ENCODE peak calls at places on chromosome 1, in five cellular contexts. H is GM23338, P is PC-3, A is SK-N-SH, Z is GM23248. L is an unnamed sample. For H3F3A, the result is how much of the 10 kb centered on the place peaks cover.

GRCh38 chr1:6412896-6413295 is 6.8 kb downstream of the HES2 start:
- DNase-seq in Z (no peak), A (no peak), H (no peak), P (peak), L (peak)

GRCh38 chr1:218874801-218875400 is 298.8 kb upstream of the LYPLAL1 start:
- DNase-seq in P (peak), H (no peak), A (no peak), Z (no peak), L (no peak)

GRCh38 chr1:233641029-233641428 is 27.1 kb downstream of the KCNK1 start:
- DNase-seq in P (no peak), Z (no peak), H (no peak), A (no peak), L (no peak)

GRCh38 chr1:226627924-226628623 is 79.5 kb downstream of the STUM start:
- DNase-seq in P (no peak), H (no peak), Z (no peak), A (no peak), L (no peak)

GRCh38 chr1:26907071-26907922 is 6.5 kb downstream of the NR0B2 start:
- DNase-seq in Z (peak), P (peak), A (no peak), H (no peak), L (no peak)

GRCh38 chr1:86069757-86070145 is 86.8 kb downstream of the COL24A1 start:
- DNase-seq in H (no peak), P (no peak), A (no peak), Z (peak), L (no peak)

GRCh38 chr1:245060684-245061374 is 94.0 kb upstream of the KIF26B start:
- DNase-seq in A (peak), P (no peak), H (no peak), Z (no peak), L (no peak)

GRCh38 chr1:217881607-217882332 is 250.6 kb downstream of the SPATA17 start:
- DNase-seq in Z (peak), H (peak), P (peak), A (no peak), L (peak)

GRCh38 chr1:77476460-77476859 is 194.6 kb downstream of the AK5 start:
- DNase-seq in H (no peak), A (no peak), P (no peak), Z (no peak), L (no peak)

GRCh38 chr1:190172636-190173410 is 304.8 kb downstream of the BRINP3 start:
- DNase-seq in H (no peak), A (peak), Z (no peak), P (no peak), L (peak)

GRCh38 chr1:51289676-51290488 is 40.5 kb downstream of the TTC39A start:
- DNase-seq in H (no peak), P (no peak), Z (no peak), A (no peak), L (no peak)

GRCh38 chr1:64248065-64248464 is 44.6 kb downstream of the UBE2U start:
- DNase-seq in Z (no peak), P (no peak), H (peak), A (no peak), L (no peak)

GRCh38 chr1:58785424-58786058 is 1.7 kb upstream of the JUN start:
- DNase-seq in Z (no peak), P (peak), H (peak), A (no peak), L (peak)

GRCh38 chr1:219247441-219247840 is 73.8 kb downstream of the LYPLAL1 start:
- DNase-seq in A (no peak), P (no peak), H (no peak), Z (no peak), L (no peak)

GRCh38 chr1:85681087-85681486 is 27.1 kb downstream of the ZNHIT6 start:
- DNase-seq in P (no peak), H (no peak), Z (peak), A (no peak), L (no peak)

DNA sequence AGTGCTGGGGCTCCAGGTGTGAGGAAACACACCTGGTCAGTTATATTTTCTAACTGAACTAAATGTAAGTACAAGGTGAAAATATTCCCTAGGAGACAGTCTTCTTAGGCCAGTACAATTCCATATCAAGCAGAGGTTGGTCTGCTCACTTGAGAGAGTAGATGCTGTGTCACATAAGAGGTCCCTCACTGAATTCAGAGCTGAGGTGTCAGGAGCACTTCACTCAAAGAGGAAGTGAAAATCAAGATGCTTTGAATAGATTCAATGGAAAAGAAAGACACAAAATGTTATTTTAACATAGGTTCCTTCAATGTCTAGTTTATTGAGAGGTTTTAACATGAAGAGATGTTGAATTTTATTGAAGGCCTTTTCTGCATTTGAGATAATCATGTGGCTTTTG is 4.3 kb upstream of the FCRL3 start:
- DNase-seq in H (no peak), A (no peak), P (no peak), Z (no peak), L (no peak)
- H3F3A ChIP-seq in H (under half), A (under half), P (under half), Z (under half), L (under half)

GRCh38 chr1:145997156-145998023 is 1.0 kb upstream of the TXNIP start:
- DNase-seq in H (peak), P (no peak), Z (no peak), A (peak), L (no peak)
- H3F3A ChIP-seq in H (under half), P (under half), Z (under half), A (under half), L (under half)

GRCh38 chr1:209104646-209105045 is 478.9 kb upstream of the CAMK1G start:
- DNase-seq in A (no peak), H (no peak), P (no peak), Z (no peak), L (no peak)
- H3F3A ChIP-seq in A (under half), H (under half), P (under half), Z (under half), L (under half)

GRCh38 chr1:89897347-89898133 is 76.7 kb downstream of the LRRC8D start:
- DNase-seq in Z (no peak), H (no peak), P (no peak), A (no peak), L (no peak)

GRCh38 chr1:89898150-89898549 is 77.3 kb downstream of the LRRC8D start:
- DNase-seq in A (no peak), Z (no peak), H (no peak), P (no peak), L (no peak)

GRCh38 chr1:89894210-89894668 is 73.4 kb downstream of the LRRC8D start:
- DNase-seq in H (no peak), Z (peak), A (no peak), P (peak), L (no peak)

GRCh38 chr1:89894802-89895201 is 74.0 kb downstream of the LRRC8D start:
- DNase-seq in P (no peak), H (no peak), A (no peak), Z (no peak), L (no peak)

DNA sequence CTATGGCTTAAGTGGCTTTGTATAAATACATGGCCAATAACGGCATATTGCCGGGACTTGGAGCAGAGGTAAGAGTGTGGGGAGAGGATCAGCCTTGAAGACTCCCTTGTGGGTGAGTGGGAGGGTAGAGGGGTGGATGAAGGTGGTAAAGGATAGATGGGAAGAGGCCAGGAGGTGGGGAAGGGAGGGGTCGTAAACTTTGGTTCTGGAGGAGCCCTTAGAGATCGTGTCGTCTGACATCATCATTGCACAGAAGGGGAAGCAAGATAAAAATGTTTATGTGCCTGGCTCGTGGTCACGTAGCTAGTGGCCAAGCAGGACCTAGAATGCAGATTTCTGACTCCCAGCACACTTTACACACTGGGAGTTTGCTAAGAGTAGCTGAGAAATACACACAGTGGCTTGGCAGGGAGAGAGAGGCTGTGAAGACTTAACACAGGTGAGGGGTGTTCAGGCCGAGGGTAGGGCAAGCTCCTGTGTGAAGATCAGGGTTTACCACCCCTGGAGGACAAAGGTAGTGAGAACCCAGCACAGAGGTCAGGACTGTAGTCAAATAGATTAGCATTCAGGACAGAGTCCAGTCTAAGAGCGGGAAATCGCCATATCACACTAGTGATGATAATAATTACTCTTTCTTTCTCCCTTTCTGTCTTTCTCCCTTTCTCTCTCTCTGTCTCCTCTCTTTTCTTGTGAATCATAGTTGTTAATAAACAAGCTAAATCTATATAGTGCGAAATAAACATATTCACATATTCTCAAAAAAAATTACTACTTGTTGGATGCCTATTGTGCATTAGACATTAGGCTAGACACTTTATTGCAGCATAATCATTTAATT is 75.5 kb downstream of the LRRC8D start:
- DNase-seq in P (no peak), H (no peak), A (no peak), Z (no peak), L (no peak)
- H3F3A ChIP-seq in P (under half), H (under half), A (under half), Z (under half), L (under half)

GRCh38 chr1:173857363-173857917 is 10.3 kb downstream of the GAS5 start:
- DNase-seq in Z (peak), A (no peak), P (no peak), H (no peak), L (no peak)

GRCh38 chr1:173862769-173863223 is 5.0 kb downstream of the GAS5 start:
- DNase-seq in H (peak), P (no peak), A (no peak), Z (peak), L (no peak)

GRCh38 chr1:173861731-173862145 is 6.1 kb downstream of the GAS5 start:
- DNase-seq in Z (no peak), H (peak), A (no peak), P (no peak), L (no peak)

GRCh38 chr1:173856903-173857302 is 10.9 kb downstream of the GAS5 start:
- DNase-seq in H (no peak), P (no peak), A (no peak), Z (no peak), L (no peak)

GRCh38 chr1:173860065-173860464 is 7.7 kb downstream of the GAS5 start:
- DNase-seq in Z (no peak), A (no peak), P (no peak), H (no peak), L (no peak)
- H3F3A ChIP-seq in Z (half or more), A (half or more), P (under half), H (under half), L (half or more)

GRCh38 chr1:205714906-205715246 is 34.6 kb upstream of the SLC45A3 start:
- DNase-seq in H (no peak), A (no peak), P (no peak), Z (no peak), L (no peak)

GRCh38 chr1:205715628-205716027 is 34.4 kb downstream of the NUCKS1 start:
- DNase-seq in P (no peak), Z (no peak), H (no peak), A (no peak), L (no peak)

GRCh38 chr1:205714190-205714905 is 34.0 kb upstream of the SLC45A3 start:
- DNase-seq in A (no peak), Z (peak), H (no peak), P (peak), L (no peak)

GRCh38 chr1:205719015-205719414 is 31.0 kb downstream of the NUCKS1 start:
- DNase-seq in P (no peak), Z (no peak), H (no peak), A (no peak), L (no peak)

GRCh38 chr1:205716371-205717132 is 33.4 kb downstream of the NUCKS1 start:
- DNase-seq in H (no peak), P (no peak), A (no peak), Z (no peak), L (no peak)
- H3F3A ChIP-seq in H (under half), P (under half), A (half or more), Z (half or more), L (half or more)

GRCh38 chr1:2132222-2133038 is 62.1 kb downstream of the FAAP20 start:
- DNase-seq in Z (peak), P (peak), H (peak), A (peak), L (peak)
- H3F3A ChIP-seq in Z (under half), P (under half), H (under half), A (under half), L (under half)

DNA sequence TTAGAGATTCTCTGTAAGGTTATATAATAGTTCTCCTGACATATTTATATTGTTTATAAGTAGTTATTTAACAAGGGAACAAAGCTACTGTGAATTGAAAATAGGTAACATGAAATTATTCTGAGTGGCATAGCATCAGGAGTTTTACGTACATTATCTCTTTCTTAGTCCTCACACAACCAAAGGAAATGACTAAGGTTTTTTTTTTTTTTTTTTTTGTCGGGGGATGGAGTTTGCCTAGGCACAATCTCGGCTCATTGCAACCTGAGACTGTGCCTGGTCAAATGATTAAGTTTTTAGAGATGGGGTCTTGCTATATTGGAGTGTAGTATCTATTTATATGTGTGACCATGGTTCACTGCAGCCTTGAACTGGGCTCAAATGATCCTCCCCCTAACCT is 24.9 kb downstream of the TMED5 start:
- DNase-seq in P (peak), A (no peak), H (peak), Z (peak), L (no peak)
- H3F3A ChIP-seq in P (under half), A (under half), H (under half), Z (under half), L (under half)